ENCODE peak calls at places on chromosomes 6 and 20, in five cellular contexts. One of them, this sample, is unnamed.
A peak's percentile ranks its signal among the peaks of the same experiment; 100 is the strongest.

GRCh38 chr20:16290358-16290757 is 282.9 kb downstream of the KIF16B start:
- DNase-seq in HCT116: no peak
- DNase-seq in K562: no peak
- DNase-seq in fibroblast of lung: no peak
- DNase-seq in endodermal cell: peak; percentile 62
- DNase-seq in this sample: no peak

GRCh38 chr20:22946594-22946993 is 88.5 kb upstream of the SSTR4 start:
- DNase-seq in HCT116: no peak
- DNase-seq in K562: no peak
- DNase-seq in fibroblast of lung: no peak
- DNase-seq in endodermal cell: no peak
- DNase-seq in this sample: no peak

GRCh38 chr6:148577687-148578488 is 168.9 kb upstream of the UST start:
- DNase-seq in HCT116: peak; percentile 74
- DNase-seq in K562: peak; percentile 27
- DNase-seq in fibroblast of lung: peak; percentile 86
- DNase-seq in endodermal cell: peak; percentile 93
- DNase-seq in this sample: peak; percentile 9

GRCh38 chr6:1313364-1313754 is 1.5 kb downstream of the FOXQ1 start:
- DNase-seq in HCT116: no peak
- DNase-seq in K562: no peak
- DNase-seq in fibroblast of lung: no peak
- DNase-seq in endodermal cell: no peak
- DNase-seq in this sample: no peak

GRCh38 chr6:30832864-30833263 is 51.5 kb upstream of the DDR1 start:
- DNase-seq in HCT116: no peak
- DNase-seq in K562: no peak
- DNase-seq in fibroblast of lung: no peak
- DNase-seq in endodermal cell: no peak
- DNase-seq in this sample: no peak

GRCh38 chr6:48111575-48111974 is 578 bp upstream of the PTCHD4 start:
- DNase-seq in HCT116: no peak
- DNase-seq in K562: no peak
- DNase-seq in fibroblast of lung: no peak
- DNase-seq in endodermal cell: no peak
- DNase-seq in this sample: no peak

GRCh38 chr20:13492001-13492480 is 146.7 kb downstream of the TASP1 start:
- DNase-seq in HCT116: no peak
- DNase-seq in K562: no peak
- DNase-seq in fibroblast of lung: peak; percentile 82
- DNase-seq in endodermal cell: peak; percentile 65
- DNase-seq in this sample: no peak

GRCh38 chr6:116446399-116446798 is 14.8 kb upstream of the CALHM6 start:
- DNase-seq in HCT116: no peak
- DNase-seq in K562: no peak
- DNase-seq in fibroblast of lung: no peak
- DNase-seq in endodermal cell: no peak
- DNase-seq in this sample: peak; percentile 27

GRCh38 chr6:170273681-170274080 is 17.2 kb downstream of the DLL1 start:
- DNase-seq in HCT116: no peak
- DNase-seq in K562: no peak
- DNase-seq in fibroblast of lung: no peak
- DNase-seq in endodermal cell: no peak
- DNase-seq in this sample: no peak

GRCh38 chr6:168256940-168257339 is 62.6 kb downstream of the DACT2 start:
- DNase-seq in HCT116: no peak
- DNase-seq in K562: no peak
- DNase-seq in fibroblast of lung: no peak
- DNase-seq in endodermal cell: no peak
- DNase-seq in this sample: no peak

GRCh38 chr20:13101701-13102100 is 92.9 kb downstream of the SPTLC3 start:
- DNase-seq in HCT116: no peak
- DNase-seq in K562: no peak
- DNase-seq in fibroblast of lung: peak; percentile 47
- DNase-seq in endodermal cell: no peak
- DNase-seq in this sample: no peak

GRCh38 chr20:44886276-44886671 is 769 bp downstream of the YWHAB start:
- DNase-seq in HCT116: no peak
- DNase-seq in K562: no peak
- DNase-seq in fibroblast of lung: no peak
- DNase-seq in endodermal cell: no peak
- DNase-seq in this sample: no peak

GRCh38 chr6:123226398-123226797 is 230.4 kb downstream of the CLVS2 start:
- DNase-seq in HCT116: no peak
- DNase-seq in K562: no peak
- DNase-seq in fibroblast of lung: no peak
- DNase-seq in endodermal cell: no peak
- DNase-seq in this sample: no peak

GRCh38 chr6:166221040-166221439 is 53.4 kb upstream of the TBXT start:
- DNase-seq in HCT116: no peak
- DNase-seq in K562: no peak
- DNase-seq in fibroblast of lung: no peak
- DNase-seq in endodermal cell: peak; percentile 36
- DNase-seq in this sample: no peak

GRCh38 chr20:44621939-44622338 is 29.6 kb downstream of the ADA start:
- DNase-seq in HCT116: no peak
- DNase-seq in K562: no peak
- DNase-seq in fibroblast of lung: no peak
- DNase-seq in endodermal cell: no peak
- DNase-seq in this sample: no peak

GRCh38 chr6:11143394-11144371 is 32.2 kb upstream of the ERVFRD-1 start:
- DNase-seq in HCT116: peak; percentile 64
- DNase-seq in K562: peak; percentile 82
- DNase-seq in fibroblast of lung: peak; percentile 90
- DNase-seq in endodermal cell: no peak
- DNase-seq in this sample: no peak

GRCh38 chr20:5614506-5614905 is 135.7 kb upstream of the SHLD1 start:
- DNase-seq in HCT116: no peak
- DNase-seq in K562: no peak
- DNase-seq in fibroblast of lung: no peak
- DNase-seq in endodermal cell: no peak
- DNase-seq in this sample: no peak

GRCh38 chr6:146433881-146434741 is 109.5 kb upstream of the RAB32 start:
- DNase-seq in HCT116: no peak
- DNase-seq in K562: no peak
- DNase-seq in fibroblast of lung: peak; percentile 8
- DNase-seq in endodermal cell: peak; percentile 76
- DNase-seq in this sample: no peak

GRCh38 chr6:38432479-38432878 is 207.2 kb downstream of the BTBD9 start:
- DNase-seq in HCT116: no peak
- DNase-seq in K562: no peak
- DNase-seq in fibroblast of lung: no peak
- DNase-seq in endodermal cell: no peak
- DNase-seq in this sample: no peak

GRCh38 chr6:31797607-31798006 is 2.1 kb upstream of the VARS1 start:
- DNase-seq in HCT116: no peak
- DNase-seq in K562: no peak
- DNase-seq in fibroblast of lung: no peak
- DNase-seq in endodermal cell: no peak
- DNase-seq in this sample: no peak

GRCh38 chr6:35640017-35640664 is 48.6 kb downstream of the FKBP5 start:
- DNase-seq in HCT116: no peak
- DNase-seq in K562: no peak
- DNase-seq in fibroblast of lung: no peak
- DNase-seq in endodermal cell: no peak
- DNase-seq in this sample: no peak

GRCh38 chr20:7113577-7114466 is 346.3 kb downstream of the BMP2 start:
- DNase-seq in HCT116: no peak
- DNase-seq in K562: no peak
- DNase-seq in fibroblast of lung: peak; percentile 6
- DNase-seq in endodermal cell: peak; percentile 85
- DNase-seq in this sample: peak; percentile 48

GRCh38 chr6:106894978-106895702 is 79.4 kb downstream of the CD24 start:
- DNase-seq in HCT116: no peak
- DNase-seq in K562: peak; percentile 37
- DNase-seq in fibroblast of lung: no peak
- DNase-seq in endodermal cell: no peak
- DNase-seq in this sample: no peak

GRCh38 chr6:131640576-131640975 is 3.5 kb downstream of the ENPP3 start:
- DNase-seq in HCT116: no peak
- DNase-seq in K562: peak; percentile 38
- DNase-seq in fibroblast of lung: no peak
- DNase-seq in endodermal cell: no peak
- DNase-seq in this sample: no peak

GRCh38 chr20:61253640-61254511 is 1.8 kb downstream of the CDH4 start:
- DNase-seq in HCT116: no peak
- DNase-seq in K562: no peak
- DNase-seq in fibroblast of lung: peak; percentile 39
- DNase-seq in endodermal cell: peak; percentile 80
- DNase-seq in this sample: no peak

GRCh38 chr20:14764511-14765369 is 427.3 kb upstream of the FLRT3 start:
- DNase-seq in HCT116: no peak
- DNase-seq in K562: no peak
- DNase-seq in fibroblast of lung: no peak
- DNase-seq in endodermal cell: no peak
- DNase-seq in this sample: no peak

GRCh38 chr6:16205377-16206144 is 32.8 kb upstream of the GMPR start:
- DNase-seq in HCT116: no peak
- DNase-seq in K562: no peak
- DNase-seq in fibroblast of lung: peak; percentile 90
- DNase-seq in endodermal cell: no peak
- DNase-seq in this sample: no peak

GRCh38 chr6:223763-224162 is 68.5 kb upstream of the DUSP22 start:
- DNase-seq in HCT116: no peak
- DNase-seq in K562: no peak
- DNase-seq in fibroblast of lung: peak; percentile 47
- DNase-seq in endodermal cell: peak; percentile 21
- DNase-seq in this sample: no peak

GRCh38 chr6:34414999-34415858 is 10.6 kb downstream of the RPS10 start:
- DNase-seq in HCT116: peak; percentile 38
- DNase-seq in K562: peak; percentile 58
- DNase-seq in fibroblast of lung: peak; percentile 83
- DNase-seq in endodermal cell: no peak
- DNase-seq in this sample: peak; percentile 36

GRCh38 chr6:99145738-99146137 is 198.0 kb upstream of the FBXL4 start:
- DNase-seq in HCT116: no peak
- DNase-seq in K562: no peak
- DNase-seq in fibroblast of lung: no peak
- DNase-seq in endodermal cell: no peak
- DNase-seq in this sample: peak; percentile 30

GRCh38 chr6:1295420-1295819 is 16.5 kb upstream of the FOXQ1 start:
- DNase-seq in HCT116: no peak
- DNase-seq in K562: no peak
- DNase-seq in fibroblast of lung: no peak
- DNase-seq in endodermal cell: no peak
- DNase-seq in this sample: no peak

GRCh38 chr6:133568970-133569889 is 319.7 kb upstream of the TCF21 start:
- DNase-seq in HCT116: peak; percentile 87
- DNase-seq in K562: peak; percentile 44
- DNase-seq in fibroblast of lung: peak; percentile 88
- DNase-seq in endodermal cell: peak; percentile 79
- DNase-seq in this sample: peak; percentile 63

GRCh38 chr6:167648506-167649278 is 178.0 kb upstream of the AFDN start:
- DNase-seq in HCT116: no peak
- DNase-seq in K562: no peak
- DNase-seq in fibroblast of lung: no peak
- DNase-seq in endodermal cell: no peak
- DNase-seq in this sample: no peak

GRCh38 chr6:118663993-118664985 is 12.9 kb upstream of the CEP85L start:
- DNase-seq in HCT116: no peak
- DNase-seq in K562: no peak
- DNase-seq in fibroblast of lung: no peak
- DNase-seq in endodermal cell: no peak
- DNase-seq in this sample: no peak
- H3K9ac ChIP-seq in HCT116: no peak overlapping the region
- H3K9ac ChIP-seq in K562: no peak overlapping the region
- H3K9ac ChIP-seq in fibroblast of lung: no peak overlapping the region
- H3K9ac ChIP-seq in endodermal cell: no peak overlapping the region
- H3K9ac ChIP-seq in this sample: peak overlapping the region; percentile 36

GRCh38 chr6:129105793-129106192 is 222.9 kb downstream of the LAMA2 start:
- DNase-seq in HCT116: no peak
- DNase-seq in K562: no peak
- DNase-seq in fibroblast of lung: no peak
- DNase-seq in endodermal cell: no peak
- DNase-seq in this sample: no peak
- H3K9ac ChIP-seq in HCT116: no peak overlapping the region
- H3K9ac ChIP-seq in K562: no peak overlapping the region
- H3K9ac ChIP-seq in fibroblast of lung: no peak overlapping the region
- H3K9ac ChIP-seq in endodermal cell: no peak overlapping the region
- H3K9ac ChIP-seq in this sample: no peak overlapping the region

DNA sequence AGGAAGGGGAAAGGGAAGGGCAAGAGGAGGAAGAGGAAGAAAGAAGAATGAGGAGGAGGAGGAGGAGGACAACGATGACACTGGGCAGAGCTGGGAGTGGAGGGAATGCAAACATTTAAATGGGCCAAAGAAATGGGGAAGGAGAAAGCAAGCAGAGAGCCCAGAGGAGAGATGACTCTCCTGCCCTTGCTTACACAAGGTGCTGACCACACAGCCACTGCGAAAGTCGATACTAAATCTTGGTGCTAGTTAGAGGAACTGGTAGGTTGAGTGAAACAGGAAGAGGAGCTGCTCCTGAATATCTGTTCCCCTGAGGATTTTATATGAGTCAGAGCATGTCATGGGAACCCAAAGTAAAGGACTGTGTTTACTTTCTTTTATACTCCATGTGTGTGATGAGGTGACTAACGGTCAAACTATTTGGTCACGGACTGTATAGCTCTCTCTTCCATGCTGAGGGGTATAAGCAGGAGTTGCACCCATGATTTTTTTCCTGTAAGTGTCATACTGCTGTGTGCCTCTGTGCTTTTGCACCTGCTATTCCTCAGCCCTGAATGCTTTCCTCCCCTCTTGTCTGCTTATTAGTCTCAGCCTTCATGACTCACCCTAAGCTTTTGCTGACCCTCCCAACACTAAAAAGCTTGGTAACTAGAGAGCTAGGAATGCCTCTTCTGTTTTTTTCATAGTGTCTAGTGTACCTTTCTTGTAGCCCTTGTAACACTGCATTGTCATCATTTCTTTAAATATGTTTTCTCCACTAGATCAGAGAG is 9.5 kb upstream of the PAQR8 start:
- DNase-seq in HCT116: peak; percentile 82
- DNase-seq in K562: no peak
- DNase-seq in fibroblast of lung: peak; percentile 95
- DNase-seq in endodermal cell: no peak
- DNase-seq in this sample: peak; percentile 37
- H3K9ac ChIP-seq in HCT116: peak overlapping the region; percentile 37
- H3K9ac ChIP-seq in K562: no peak overlapping the region
- H3K9ac ChIP-seq in fibroblast of lung: no peak overlapping the region
- H3K9ac ChIP-seq in endodermal cell: no peak overlapping the region
- H3K9ac ChIP-seq in this sample: peak overlapping the region; percentile 16

GRCh38 chr6:3849681-3850450 is 693 bp downstream of the FAM50B start:
- DNase-seq in HCT116: no peak
- DNase-seq in K562: no peak
- DNase-seq in fibroblast of lung: peak; percentile 22
- DNase-seq in endodermal cell: peak; percentile 50
- DNase-seq in this sample: no peak

GRCh38 chr6:3850451-3851203 is 1.5 kb downstream of the FAM50B start:
- DNase-seq in HCT116: no peak
- DNase-seq in K562: no peak
- DNase-seq in fibroblast of lung: no peak
- DNase-seq in endodermal cell: no peak
- DNase-seq in this sample: no peak

GRCh38 chr6:3847521-3847920 is 1.7 kb upstream of the FAM50B start:
- DNase-seq in HCT116: no peak
- DNase-seq in K562: no peak
- DNase-seq in fibroblast of lung: peak; percentile 49
- DNase-seq in endodermal cell: no peak
- DNase-seq in this sample: no peak

GRCh38 chr6:3848380-3848779 is 793 bp upstream of the FAM50B start:
- DNase-seq in HCT116: no peak
- DNase-seq in K562: no peak
- DNase-seq in fibroblast of lung: peak; percentile 31
- DNase-seq in endodermal cell: no peak
- DNase-seq in this sample: no peak

GRCh38 chr6:3848925-3849605 is at the start of gene FAM50B:
- DNase-seq in HCT116: no peak
- DNase-seq in K562: peak; percentile 73
- DNase-seq in fibroblast of lung: peak; percentile 87
- DNase-seq in endodermal cell: peak; percentile 99
- DNase-seq in this sample: peak; percentile 77
- H3K9ac ChIP-seq in HCT116: no peak within 1 kb of the TSS
- H3K9ac ChIP-seq in K562: no peak within 1 kb of the TSS
- H3K9ac ChIP-seq in fibroblast of lung: peak within 1 kb of the TSS; percentile 46
- H3K9ac ChIP-seq in endodermal cell: no peak within 1 kb of the TSS
- H3K9ac ChIP-seq in this sample: no peak within 1 kb of the TSS